ENCODE peak calls at places on chromosome 10, in six cellular contexts. C, G, O, K, B and A are unnamed samples.

GRCh38 chr10:24119919-24120318 is 89.0 kb upstream of the KIAA1217 start:
- DNase-seq in C (no peak), G (peak; percentile 17), K (no peak), O (no peak), B (no peak), A (no peak)

GRCh38 chr10:14571866-14572507 is 202.7 kb downstream of the FAM107B start:
- DNase-seq in O (peak; percentile 68), G (no peak), B (no peak), C (peak; percentile 86), K (no peak), A (peak; percentile 62)

GRCh38 chr10:54983255-54983654 is 182.2 kb upstream of the PCDH15 start:
- DNase-seq in C (no peak), K (no peak), G (no peak), O (no peak), B (no peak), A (no peak)

GRCh38 chr10:28551086-28551485 is 18.2 kb downstream of the WAC start:
- DNase-seq in G (no peak), K (no peak), B (no peak), C (no peak), O (no peak), A (no peak)

GRCh38 chr10:76675951-76676587 is 961.5 kb downstream of the KCNMA1 start:
- DNase-seq in K (peak; percentile 63), G (no peak), O (no peak), B (no peak), C (no peak), A (peak; percentile 18)

GRCh38 chr10:30456262-30456661 is 22.3 kb downstream of the MAP3K8 start:
- DNase-seq in G (no peak), K (no peak), B (no peak), O (peak; percentile 26), C (no peak), A (no peak)

GRCh38 chr10:124724279-124725027 is 19.7 kb downstream of the FAM53B start:
- DNase-seq in G (no peak), C (peak; percentile 64), B (no peak), O (no peak), K (no peak), A (no peak)

GRCh38 chr10:110437761-110438341 is 59.9 kb upstream of the DUSP5 start:
- DNase-seq in C (peak; percentile 58), K (no peak), B (no peak), O (no peak), G (no peak), A (no peak)

GRCh38 chr10:36362257-36362656 is 720.2 kb upstream of the FZD8 start:
- DNase-seq in B (no peak), C (no peak), G (no peak), K (no peak), O (no peak), A (no peak)

GRCh38 chr10:87819274-87819585 is 1.2 kb upstream of the ATAD1 start:
- DNase-seq in O (no peak), C (no peak), K (no peak), G (no peak), B (no peak), A (no peak)

GRCh38 chr10:73095479-73096021 is 1.1 kb downstream of the P4HA1 start:
- DNase-seq in O (peak; percentile 14), C (no peak), G (peak; percentile 39), K (peak; percentile 73), B (peak; percentile 80), A (peak; percentile 84)

GRCh38 chr10:24513155-24513554 is 210.5 kb downstream of the ARHGAP21 start:
- DNase-seq in B (no peak), K (no peak), O (no peak), G (no peak), C (no peak), A (peak; percentile 52)

GRCh38 chr10:4883079-4883739 is 57.2 kb downstream of the AKR1E2 start:
- DNase-seq in C (no peak), G (no peak), K (peak; percentile 63), B (no peak), O (no peak), A (peak; percentile 67)

GRCh38 chr10:50614444-50615137 is 9.2 kb downstream of the SGMS1 start:
- DNase-seq in O (no peak), C (no peak), K (no peak), B (peak; percentile 52), G (no peak), A (no peak)

GRCh38 chr10:26242752-26243151 is 26.2 kb downstream of the GAD2 start:
- DNase-seq in B (peak; percentile 32), C (no peak), O (no peak), K (no peak), G (no peak), A (no peak)

GRCh38 chr10:6202684-6203330 is at the start of gene PFKFB3:
- DNase-seq in B (peak; percentile 98), G (peak; percentile 98), K (peak; percentile 97), O (peak; percentile 96), C (peak; percentile 98), A (peak; percentile 98)

GRCh38 chr10:3873728-3874461 is 88.9 kb upstream of the KLF6 start:
- DNase-seq in O (peak; percentile 16), K (no peak), C (no peak), G (peak; percentile 26), B (no peak), A (no peak)

GRCh38 chr10:123275183-123275549 is 121.0 kb downstream of the BUB3 start:
- DNase-seq in O (no peak), C (no peak), K (no peak), B (no peak), G (no peak), A (peak; percentile 4)

GRCh38 chr10:69751216-69751615 is 50.5 kb upstream of the COL13A1 start:
- DNase-seq in K (no peak), C (no peak), G (no peak), O (no peak), B (no peak), A (no peak)

GRCh38 chr10:3548702-3549101 is 236.3 kb downstream of the KLF6 start:
- DNase-seq in G (no peak), B (no peak), K (no peak), O (no peak), C (no peak), A (peak; percentile 41)

GRCh38 chr10:92239185-92239599 is 51.7 kb downstream of the CPEB3 start:
- DNase-seq in K (no peak), O (no peak), C (no peak), G (no peak), B (peak; percentile 38), A (no peak)

GRCh38 chr10:101042118-101042517 is 11.1 kb downstream of the SFXN3 start:
- DNase-seq in K (no peak), C (no peak), B (no peak), G (no peak), O (no peak), A (no peak)

GRCh38 chr10:101042667-101043355 is 11.8 kb downstream of the SFXN3 start:
- DNase-seq in B (peak; percentile 97), G (peak; percentile 91), C (peak; percentile 99), O (peak; percentile 80), K (peak; percentile 94), A (peak; percentile 95)

GRCh38 chr10:101041252-101041761 is 10.3 kb downstream of the SFXN3 start:
- DNase-seq in O (peak; percentile 76), C (no peak), K (peak; percentile 84), B (peak; percentile 87), G (peak; percentile 83), A (peak; percentile 92)

GRCh38 chr10:101044117-101044516 is 13.1 kb downstream of the SFXN3 start:
- DNase-seq in G (no peak), K (no peak), C (no peak), O (no peak), B (no peak), A (no peak)

DNA sequence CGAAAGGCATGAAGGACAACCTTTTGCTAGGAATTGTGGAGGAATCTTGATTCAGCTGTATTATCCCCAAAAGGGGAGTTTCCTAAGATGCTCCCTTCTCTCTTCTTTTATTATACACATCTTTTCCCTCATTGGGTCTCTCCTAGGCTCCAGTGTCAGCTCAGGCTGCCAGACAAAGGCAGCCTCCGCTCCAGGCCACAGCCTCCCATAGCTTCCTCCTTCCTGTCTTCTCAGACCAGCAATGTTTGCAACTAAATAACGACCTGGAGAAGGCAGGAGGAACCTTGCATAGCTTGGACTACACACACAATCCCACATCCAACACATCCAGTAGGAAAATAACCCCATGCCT is 12.3 kb downstream of the SFXN3 start:
- DNase-seq in K (no peak), B (no peak), O (no peak), C (no peak), G (no peak), A (peak; percentile 45)
- H3K4me3 ChIP-seq in K (peak overlapping the region; percentile 51), B (peak overlapping the region; percentile 50), O (peak overlapping the region; percentile 66), C (peak overlapping the region; percentile 63), G (peak overlapping the region; percentile 68), A (peak overlapping the region; percentile 45)

GRCh38 chr10:56785292-56785691 is 424.2 kb upstream of the ZWINT start:
- DNase-seq in C (no peak), G (no peak), O (no peak), B (no peak), K (no peak), A (no peak)

GRCh38 chr10:56782503-56782902 is 421.4 kb upstream of the ZWINT start:
- DNase-seq in K (no peak), B (peak; percentile 1), O (no peak), G (no peak), C (no peak), A (no peak)
- TF ChIP-seq CTCF in K (no peak), B (no peak), O (no peak), G (no peak), C (no peak), A (no peak)

GRCh38 chr10:125928928-125929585 is 32.7 kb downstream of the FANK1 start:
- DNase-seq in O (no peak), K (no peak), C (no peak), B (no peak), G (no peak), A (no peak)

GRCh38 chr10:125929613-125930012 is 33.2 kb downstream of the FANK1 start:
- DNase-seq in O (no peak), B (no peak), G (no peak), K (no peak), C (no peak), A (no peak)

GRCh38 chr10:125925244-125925834 is 29.0 kb downstream of the FANK1 start:
- DNase-seq in B (no peak), K (no peak), G (no peak), C (no peak), O (no peak), A (no peak)

DNA sequence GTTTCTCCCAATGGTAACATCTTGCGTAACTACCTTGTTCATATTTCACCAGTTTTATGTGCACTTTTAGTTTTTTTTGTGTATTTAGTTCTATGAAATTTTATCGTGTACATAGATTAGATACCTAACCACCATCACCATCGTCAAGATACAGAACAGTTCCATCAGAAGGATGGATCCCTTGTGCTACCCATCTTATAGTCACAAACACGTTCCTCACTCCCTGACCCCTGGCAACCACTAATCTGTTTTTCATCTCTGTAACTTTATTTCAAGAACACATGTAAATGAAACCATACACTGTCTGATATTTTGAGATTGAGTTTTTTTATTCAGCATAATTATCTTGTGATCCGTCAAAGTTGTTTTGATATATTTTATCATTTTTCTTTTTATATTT is 29.9 kb downstream of the FANK1 start:
- DNase-seq in B (no peak), K (no peak), C (no peak), O (no peak), G (no peak), A (no peak)
- H3K4me3 ChIP-seq in B (no peak overlapping the region), K (no peak overlapping the region), C (no peak overlapping the region), O (no peak overlapping the region), G (no peak overlapping the region), A (no peak overlapping the region)

DNA sequence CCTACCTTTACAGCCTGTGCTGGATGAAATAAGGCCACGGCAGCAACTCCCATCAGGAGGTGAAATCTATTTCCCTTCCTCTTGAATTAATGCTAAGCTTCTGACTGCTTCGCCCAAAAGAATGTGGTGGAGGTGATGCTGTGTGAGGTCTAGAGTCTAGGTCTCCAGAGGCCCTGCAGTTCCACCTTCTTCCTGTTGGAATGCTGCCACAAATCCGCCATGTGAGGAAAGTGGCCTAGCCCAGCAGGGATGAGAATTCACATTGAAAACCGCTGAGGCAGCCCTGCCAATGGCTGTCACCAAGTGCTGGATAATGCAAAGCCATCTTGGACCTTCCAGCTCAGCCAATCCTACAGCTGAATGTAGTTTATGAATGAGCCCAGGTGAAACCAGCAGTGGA is 28.0 kb downstream of the RHOBTB1 start:
- DNase-seq in B (no peak), C (no peak), O (no peak), G (no peak), K (no peak), A (no peak)
- TF ChIP-seq CTCF in B (no peak), C (no peak), O (no peak), G (no peak), K (no peak), A (no peak)